ENCODE peak calls at places on chromosomes 12 and 14, in eight cellular contexts. Z is CD8-positive, alpha-beta memory T cell; T is heart right ventricle; X is GM23248; C is HAP-1; H is heart left ventricle; B is astrocyte; M is CD8-positive, alpha-beta T cell. O is an unnamed sample. For H3K9me3, the result is how much of the 10 kb centered on the place peaks cover.

GRCh38 chr12:26274441-26275312 is 79.3 kb downstream of the SSPN start:
- DNase-seq in T (peak), M (no peak), H (peak), B (peak), X (peak), C (no peak), Z (no peak), O (peak)

GRCh38 chr14:53214384-53214783 is 61.3 kb upstream of the DDHD1 start:
- DNase-seq in T (no peak), B (no peak), H (no peak), C (no peak), Z (no peak), M (no peak), X (no peak), O (no peak)

GRCh38 chr12:65055874-65056273 is 65.2 kb downstream of the WIF1 start:
- DNase-seq in B (no peak), C (peak), M (no peak), T (no peak), X (no peak), H (no peak), Z (no peak), O (no peak)

GRCh38 chr12:2354151-2354991 is 301.6 kb downstream of the CACNA1C start:
- DNase-seq in Z (no peak), T (no peak), M (no peak), B (peak), C (no peak), X (no peak), H (no peak), O (peak)

GRCh38 chr12:122058750-122059149 is 19.8 kb upstream of the MLXIP start:
- DNase-seq in Z (no peak), H (no peak), M (no peak), B (no peak), X (no peak), C (no peak), T (no peak), O (no peak)

GRCh38 chr14:34971381-34971780 is 11.4 kb upstream of the SRP54 start:
- DNase-seq in T (no peak), M (no peak), H (no peak), B (peak), Z (no peak), C (no peak), X (peak), O (no peak)

GRCh38 chr12:104057771-104058197 is 6.5 kb upstream of the HCFC2 start:
- DNase-seq in C (no peak), B (no peak), X (peak), Z (no peak), T (no peak), M (no peak), H (no peak), O (peak)

GRCh38 chr12:57090456-57090855 is 1.5 kb downstream of the NAB2 start:
- DNase-seq in X (peak), M (no peak), T (no peak), Z (no peak), C (no peak), H (no peak), B (no peak), O (no peak)

GRCh38 chr14:54652890-54653201 is 85.9 kb downstream of the SAMD4A start:
- DNase-seq in H (no peak), C (no peak), M (no peak), X (no peak), B (no peak), T (no peak), Z (no peak), O (no peak)

GRCh38 chr12:119988788-119989618 is at the start of gene BICDL1:
- DNase-seq in B (peak), C (peak), Z (peak), T (peak), X (peak), H (peak), M (peak), O (peak)

GRCh38 chr14:94059998-94060397 is 21.0 kb downstream of the DDX24 start:
- DNase-seq in C (no peak), Z (no peak), M (no peak), X (no peak), H (no peak), B (no peak), T (no peak), O (no peak)

GRCh38 chr14:71931492-71932228 is 569 bp upstream of the RGS6 start:
- DNase-seq in X (peak), T (peak), H (no peak), M (no peak), C (no peak), B (no peak), Z (no peak), O (no peak)

GRCh38 chr14:21861153-21861552 is 187.5 kb upstream of the OR4E1 start:
- DNase-seq in M (no peak), X (no peak), H (peak), C (no peak), T (no peak), Z (no peak), B (no peak), O (no peak)

GRCh38 chr14:101068958-101069549 is 165.5 kb upstream of the RTL1 start:
- DNase-seq in T (no peak), X (no peak), H (peak), B (no peak), C (no peak), Z (peak), M (no peak), O (peak)

GRCh38 chr14:58942516-58942915 is 246.0 kb upstream of the DAAM1 start:
- DNase-seq in B (peak), C (no peak), T (no peak), M (no peak), H (no peak), X (peak), Z (no peak), O (no peak)

GRCh38 chr12:111297703-111298426 is 71.0 kb downstream of the PHETA1 start:
- DNase-seq in M (no peak), C (no peak), B (no peak), Z (no peak), T (no peak), H (no peak), X (no peak), O (peak)

GRCh38 chr14:76381817-76382494 is 6.0 kb downstream of the ESRRB start:
- DNase-seq in C (no peak), X (no peak), Z (no peak), H (no peak), B (no peak), M (no peak), T (no peak), O (no peak)

GRCh38 chr12:68223067-68223747 is 2.4 kb downstream of the IL26 start:
- DNase-seq in C (peak), Z (peak), X (peak), T (peak), H (peak), M (peak), B (peak), O (peak)

GRCh38 chr14:23624830-23625404 is 11.2 kb upstream of the DHRS2 start:
- DNase-seq in H (no peak), M (no peak), B (no peak), T (no peak), X (no peak), Z (no peak), C (no peak), O (no peak)

GRCh38 chr14:23621204-23621931 is 14.8 kb upstream of the DHRS2 start:
- DNase-seq in C (no peak), H (no peak), Z (no peak), M (no peak), X (no peak), B (no peak), T (no peak), O (no peak)

GRCh38 chr14:23621932-23622495 is 14.2 kb upstream of the DHRS2 start:
- DNase-seq in X (no peak), H (no peak), T (no peak), B (no peak), C (no peak), Z (no peak), M (no peak), O (no peak)

GRCh38 chr14:23622990-23623389 is 13.2 kb upstream of the DHRS2 start:
- DNase-seq in C (no peak), T (no peak), H (no peak), M (no peak), X (no peak), B (no peak), Z (no peak), O (no peak)

DNA sequence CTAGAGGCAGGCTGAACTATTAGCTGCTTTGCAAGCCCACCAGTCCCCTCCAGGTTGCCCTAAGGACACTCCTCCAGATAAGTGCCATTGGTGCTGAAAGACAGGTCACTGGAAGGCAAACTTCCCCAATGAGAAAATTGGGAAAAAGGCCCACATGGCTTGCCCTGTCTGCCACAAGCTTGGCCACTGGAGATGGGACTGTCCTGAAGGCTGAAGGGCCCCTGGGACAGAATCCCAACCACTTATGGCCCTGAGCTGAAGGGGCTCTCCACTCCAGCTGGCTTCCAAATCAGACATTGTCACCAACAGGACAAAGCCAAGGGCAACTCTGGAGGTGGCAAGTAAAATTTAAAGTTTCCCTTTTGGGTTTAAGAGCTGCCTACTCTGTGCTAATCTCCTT is 12.2 kb upstream of the DHRS2 start:
- DNase-seq in M (no peak), T (no peak), X (no peak), C (no peak), B (no peak), Z (no peak), H (no peak), O (no peak)
- H3K9me3 ChIP-seq in M (under half), T (under half), X (under half), C (under half), B (under half), Z (under half), H (under half), O (half or more)

GRCh38 chr14:89695846-89696245 is 258.7 kb downstream of the EFCAB11 start:
- DNase-seq in X (no peak), Z (no peak), H (no peak), B (no peak), C (no peak), M (no peak), T (no peak), O (no peak)

GRCh38 chr14:89688520-89688919 is 266.0 kb downstream of the EFCAB11 start:
- DNase-seq in H (no peak), T (no peak), B (no peak), Z (no peak), M (no peak), X (no peak), C (no peak), O (no peak)

GRCh38 chr14:89684139-89684538 is 267.1 kb upstream of the FOXN3 start:
- DNase-seq in H (no peak), M (no peak), B (no peak), C (no peak), Z (no peak), T (no peak), X (no peak), O (no peak)

GRCh38 chr14:89690139-89690538 is 264.4 kb downstream of the EFCAB11 start:
- DNase-seq in T (no peak), H (no peak), X (no peak), M (no peak), Z (no peak), B (no peak), C (no peak), O (no peak)
- H3K9me3 ChIP-seq in T (under half), H (under half), X (under half), M (under half), Z (under half), B (under half), C (under half), O (under half)

GRCh38 chr12:87384226-87384625 is 645.0 kb downstream of the C12orf50 start:
- DNase-seq in H (no peak), X (no peak), T (no peak), Z (no peak), B (no peak), M (no peak), C (no peak), O (no peak)

GRCh38 chr12:87381747-87382146 is 647.5 kb downstream of the C12orf50 start:
- DNase-seq in X (no peak), C (no peak), Z (no peak), T (no peak), H (no peak), M (no peak), B (no peak), O (no peak)

GRCh38 chr12:87385322-87385721 is 643.9 kb downstream of the C12orf50 start:
- DNase-seq in Z (no peak), H (no peak), M (no peak), B (no peak), T (no peak), C (no peak), X (no peak), O (no peak)

GRCh38 chr12:87383705-87384104 is 645.5 kb downstream of the C12orf50 start:
- DNase-seq in H (no peak), C (no peak), T (no peak), M (no peak), X (no peak), B (no peak), Z (no peak), O (no peak)

GRCh38 chr12:87382959-87383591 is 646.1 kb downstream of the C12orf50 start:
- DNase-seq in M (no peak), B (no peak), Z (no peak), X (no peak), H (no peak), T (no peak), C (no peak), O (no peak)
- H3K9me3 ChIP-seq in M (under half), B (under half), Z (under half), X (under half), H (under half), T (under half), C (under half), O (under half)

GRCh38 chr14:103172921-103173320 is 49.7 kb downstream of the TNFAIP2 start:
- DNase-seq in B (no peak), X (no peak), H (no peak), Z (no peak), T (no peak), M (no peak), C (no peak), O (no peak)

GRCh38 chr14:103165323-103165722 is 42.1 kb downstream of the TNFAIP2 start:
- DNase-seq in X (no peak), C (no peak), H (no peak), T (no peak), B (no peak), Z (no peak), M (no peak), O (no peak)

GRCh38 chr14:103164006-103164405 is 40.7 kb downstream of the TNFAIP2 start:
- DNase-seq in C (no peak), B (no peak), Z (no peak), T (no peak), X (no peak), H (no peak), M (no peak), O (no peak)

GRCh38 chr14:103164786-103165185 is 41.5 kb downstream of the TNFAIP2 start:
- DNase-seq in T (no peak), H (no peak), C (no peak), Z (no peak), X (no peak), M (no peak), B (no peak), O (no peak)

DNA sequence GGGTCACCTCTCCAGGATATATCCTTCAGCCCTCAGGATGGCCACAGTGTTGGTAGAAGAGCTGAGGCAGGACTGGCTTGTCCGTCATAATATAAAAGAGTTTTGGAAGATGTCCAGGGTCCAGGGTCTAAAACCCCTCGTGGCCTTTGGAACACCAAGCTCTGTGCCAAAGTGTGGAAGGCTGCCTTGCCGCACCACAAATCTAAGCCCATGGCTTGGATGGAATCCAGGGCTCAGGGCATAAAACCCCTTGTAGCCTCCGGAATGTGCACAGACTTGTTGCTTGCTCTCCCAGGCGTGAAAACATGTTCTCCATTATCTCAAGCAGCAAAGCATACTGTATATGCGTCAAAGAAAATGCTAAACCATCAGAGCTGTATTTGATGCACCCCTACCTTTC is 46.7 kb downstream of the TNFAIP2 start:
- DNase-seq in H (no peak), M (no peak), Z (no peak), B (no peak), T (no peak), C (no peak), X (no peak), O (no peak)
- H3K9me3 ChIP-seq in H (under half), M (under half), Z (under half), B (under half), T (under half), C (under half), X (under half), O (half or more)

DNA sequence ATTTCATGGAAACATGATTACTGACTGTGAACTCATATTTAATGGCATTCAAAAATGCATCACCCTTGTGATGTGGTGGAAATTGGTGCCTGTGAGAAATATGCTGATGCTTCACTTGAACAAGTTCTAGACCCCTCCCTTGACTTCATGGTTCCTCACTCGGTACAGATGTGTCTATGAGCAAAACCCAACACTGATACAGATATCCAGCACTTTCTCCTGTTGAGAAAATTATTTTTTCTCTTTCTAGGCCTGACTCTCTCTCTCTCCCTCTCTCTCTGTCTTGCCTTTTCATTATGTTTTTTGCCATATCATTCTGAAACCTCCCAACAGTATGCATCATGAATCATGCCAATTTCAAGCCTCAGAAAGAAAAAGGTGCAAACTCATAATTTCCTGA is 543.4 kb downstream of the TMEM121 start:
- DNase-seq in C (no peak), H (no peak), B (no peak), M (no peak), Z (no peak), X (no peak), T (no peak), O (no peak)
- H3K9me3 ChIP-seq in C (under half), H (under half), B (under half), M (under half), Z (under half), X (under half), T (under half), O (half or more)

GRCh38 chr14:105927094-105927475 is 400.7 kb downstream of the TMEM121 start:
- DNase-seq in H (peak), T (no peak), C (no peak), M (no peak), X (no peak), B (no peak), Z (no peak), O (no peak)

GRCh38 chr14:105927661-105928060 is 401.3 kb downstream of the TMEM121 start:
- DNase-seq in H (peak), X (no peak), M (no peak), Z (no peak), T (no peak), C (no peak), B (no peak), O (no peak)

GRCh38 chr14:105925615-105926414 is 399.4 kb downstream of the TMEM121 start:
- DNase-seq in Z (no peak), T (no peak), H (peak), M (no peak), B (no peak), X (no peak), C (no peak), O (no peak)

GRCh38 chr14:105924951-105925591 is 398.7 kb downstream of the TMEM121 start:
- DNase-seq in T (no peak), H (peak), M (no peak), C (no peak), X (no peak), Z (no peak), B (no peak), O (no peak)

GRCh38 chr14:105926415-105927093 is 400.2 kb downstream of the TMEM121 start:
- DNase-seq in T (no peak), C (no peak), X (no peak), Z (no peak), H (peak), M (no peak), B (no peak), O (no peak)
- H3K9me3 ChIP-seq in T (under half), C (under half), X (under half), Z (under half), H (under half), M (under half), B (under half), O (under half)

O was measured in endodermal cell.